ENCODE peak calls at places on chromosomes 12 and 14, in eight cellular contexts. One of them, this sample, is unnamed.
A peak's percentile ranks its signal among the peaks of the same experiment; 100 is the strongest.

GRCh38 chr14:36747411-36748184 is 85.9 kb downstream of the PAX9 start:
- DNase-seq in GM23338: peak; percentile 63
- DNase-seq in fibroblast of lung: no peak
- DNase-seq in prostate gland: no peak
- DNase-seq in right cardiac atrium: no peak
- DNase-seq in Caco-2: peak; percentile 16
- DNase-seq in lower lobe of right lung: no peak
- DNase-seq in neural progenitor cell: peak; percentile 30
- DNase-seq in this sample: peak; percentile 66

GRCh38 chr12:72281145-72281544 is 9.0 kb downstream of the TRHDE start:
- DNase-seq in GM23338: no peak
- DNase-seq in fibroblast of lung: peak; percentile 76
- DNase-seq in prostate gland: no peak
- DNase-seq in right cardiac atrium: no peak
- DNase-seq in Caco-2: no peak
- DNase-seq in lower lobe of right lung: no peak
- DNase-seq in neural progenitor cell: no peak
- DNase-seq in this sample: peak; percentile 77

GRCh38 chr12:106345739-106346138 is 11.8 kb upstream of the POLR3B start:
- DNase-seq in GM23338: peak; percentile 72
- DNase-seq in fibroblast of lung: peak; percentile 73
- DNase-seq in prostate gland: peak; percentile 21
- DNase-seq in right cardiac atrium: no peak
- DNase-seq in Caco-2: peak; percentile 65
- DNase-seq in lower lobe of right lung: no peak
- DNase-seq in neural progenitor cell: peak; percentile 72
- DNase-seq in this sample: peak; percentile 76

GRCh38 chr12:130300090-130300489 is 37.6 kb upstream of the PIWIL1 start:
- DNase-seq in GM23338: no peak
- DNase-seq in fibroblast of lung: no peak
- DNase-seq in prostate gland: no peak
- DNase-seq in right cardiac atrium: no peak
- DNase-seq in Caco-2: no peak
- DNase-seq in lower lobe of right lung: no peak
- DNase-seq in neural progenitor cell: no peak
- DNase-seq in this sample: no peak

GRCh38 chr12:127629066-127629820 is 637.7 kb upstream of the TMEM132C start:
- DNase-seq in GM23338: no peak
- DNase-seq in fibroblast of lung: no peak
- DNase-seq in prostate gland: no peak
- DNase-seq in right cardiac atrium: no peak
- DNase-seq in Caco-2: no peak
- DNase-seq in lower lobe of right lung: no peak
- DNase-seq in neural progenitor cell: no peak
- DNase-seq in this sample: peak; percentile 45

GRCh38 chr12:85920324-85920947 is 46.3 kb downstream of the NTS start:
- DNase-seq in GM23338: peak; percentile 73
- DNase-seq in fibroblast of lung: peak; percentile 45
- DNase-seq in prostate gland: no peak
- DNase-seq in right cardiac atrium: no peak
- DNase-seq in Caco-2: no peak
- DNase-seq in lower lobe of right lung: no peak
- DNase-seq in neural progenitor cell: peak; percentile 12
- DNase-seq in this sample: peak; percentile 78

GRCh38 chr12:30531731-30532678 is 163.7 kb downstream of the IPO8 start:
- DNase-seq in GM23338: no peak
- DNase-seq in fibroblast of lung: no peak
- DNase-seq in prostate gland: peak; percentile 35
- DNase-seq in right cardiac atrium: no peak
- DNase-seq in Caco-2: no peak
- DNase-seq in lower lobe of right lung: no peak
- DNase-seq in neural progenitor cell: no peak
- DNase-seq in this sample: no peak

GRCh38 chr12:52267699-52268098 is 6.7 kb upstream of the KRT86 start:
- DNase-seq in GM23338: no peak
- DNase-seq in fibroblast of lung: no peak
- DNase-seq in prostate gland: no peak
- DNase-seq in right cardiac atrium: no peak
- DNase-seq in Caco-2: no peak
- DNase-seq in lower lobe of right lung: no peak
- DNase-seq in neural progenitor cell: no peak
- DNase-seq in this sample: no peak

GRCh38 chr14:95185452-95186392 is 28.4 kb upstream of the DICER1 start:
- DNase-seq in GM23338: no peak
- DNase-seq in fibroblast of lung: peak; percentile 58
- DNase-seq in prostate gland: no peak
- DNase-seq in right cardiac atrium: peak; percentile 74
- DNase-seq in Caco-2: no peak
- DNase-seq in lower lobe of right lung: peak; percentile 67
- DNase-seq in neural progenitor cell: no peak
- DNase-seq in this sample: no peak

GRCh38 chr12:109968032-109968420 is 28.1 kb downstream of the GIT2 start:
- DNase-seq in GM23338: no peak
- DNase-seq in fibroblast of lung: no peak
- DNase-seq in prostate gland: no peak
- DNase-seq in right cardiac atrium: no peak
- DNase-seq in Caco-2: no peak
- DNase-seq in lower lobe of right lung: no peak
- DNase-seq in neural progenitor cell: no peak
- DNase-seq in this sample: no peak

GRCh38 chr12:24057920-24058476 is 108.5 kb upstream of the SOX5 start:
- DNase-seq in GM23338: no peak
- DNase-seq in fibroblast of lung: no peak
- DNase-seq in prostate gland: no peak
- DNase-seq in right cardiac atrium: no peak
- DNase-seq in Caco-2: no peak
- DNase-seq in lower lobe of right lung: no peak
- DNase-seq in neural progenitor cell: no peak
- DNase-seq in this sample: no peak

GRCh38 chr12:47705239-47705570 is 625 bp downstream of the RPAP3 start:
- DNase-seq in GM23338: no peak
- DNase-seq in fibroblast of lung: peak; percentile 15
- DNase-seq in prostate gland: no peak
- DNase-seq in right cardiac atrium: no peak
- DNase-seq in Caco-2: no peak
- DNase-seq in lower lobe of right lung: no peak
- DNase-seq in neural progenitor cell: no peak
- DNase-seq in this sample: peak; percentile 5

DNA sequence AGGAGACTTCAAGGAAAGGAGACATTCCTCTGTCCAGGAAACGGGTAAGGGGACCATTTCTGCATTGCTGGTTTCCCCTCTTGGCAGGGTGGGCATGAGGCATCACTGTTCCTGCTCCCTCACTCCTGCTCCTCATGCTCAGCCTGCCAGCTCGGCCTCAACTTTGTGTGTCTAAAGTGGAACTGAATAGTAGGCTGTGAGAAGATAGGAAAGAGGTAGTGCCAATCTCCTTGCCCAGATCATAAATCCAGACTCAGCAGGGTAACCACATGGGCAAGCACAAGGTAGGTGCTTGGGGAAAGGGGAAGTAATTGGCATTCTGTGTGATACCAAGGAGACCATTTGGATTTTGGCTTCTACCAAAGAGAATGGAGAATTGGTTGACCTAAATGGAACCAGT is 2.6 kb downstream of the LTB4R start:
- DNase-seq in GM23338: no peak
- DNase-seq in fibroblast of lung: no peak
- DNase-seq in prostate gland: no peak
- DNase-seq in right cardiac atrium: peak; percentile 52
- DNase-seq in Caco-2: no peak
- DNase-seq in lower lobe of right lung: peak; percentile 50
- DNase-seq in neural progenitor cell: no peak
- DNase-seq in this sample: no peak
- H3K4me1 ChIP-seq in GM23338: peaks cover 4% of the 10 kb centered on the region
- H3K4me1 ChIP-seq in fibroblast of lung: peaks cover 16% of the 10 kb centered on the region
- H3K4me1 ChIP-seq in prostate gland: peaks cover 8% of the 10 kb centered on the region
- H3K4me1 ChIP-seq in right cardiac atrium: peaks cover 7% of the 10 kb centered on the region
- H3K4me1 ChIP-seq in Caco-2: peaks cover 14% of the 10 kb centered on the region
- H3K4me1 ChIP-seq in lower lobe of right lung: peaks cover 80% of the 10 kb centered on the region
- H3K4me1 ChIP-seq in neural progenitor cell: no peaks in the 10 kb centered on the region
- H3K4me1 ChIP-seq in this sample: peaks cover 12% of the 10 kb centered on the region

GRCh38 chr14:77025744-77026165 is 2.8 kb downstream of the IRF2BPL start:
- DNase-seq in GM23338: peak; percentile 46
- DNase-seq in fibroblast of lung: no peak
- DNase-seq in prostate gland: no peak
- DNase-seq in right cardiac atrium: peak; percentile 74
- DNase-seq in Caco-2: no peak
- DNase-seq in lower lobe of right lung: no peak
- DNase-seq in neural progenitor cell: peak; percentile 65
- DNase-seq in this sample: no peak

GRCh38 chr14:77028384-77029246 is at the start of gene IRF2BPL:
- DNase-seq in GM23338: peak; percentile 97
- DNase-seq in fibroblast of lung: peak; percentile 99
- DNase-seq in prostate gland: peak; percentile 97
- DNase-seq in right cardiac atrium: peak; percentile 100
- DNase-seq in Caco-2: peak; percentile 96
- DNase-seq in lower lobe of right lung: peak; percentile 99
- DNase-seq in neural progenitor cell: peak; percentile 98
- DNase-seq in this sample: peak; percentile 97

GRCh38 chr14:77026166-77026929 is 2.2 kb downstream of the IRF2BPL start:
- DNase-seq in GM23338: peak; percentile 56
- DNase-seq in fibroblast of lung: peak; percentile 50
- DNase-seq in prostate gland: no peak
- DNase-seq in right cardiac atrium: peak; percentile 80
- DNase-seq in Caco-2: no peak
- DNase-seq in lower lobe of right lung: peak; percentile 65
- DNase-seq in neural progenitor cell: peak; percentile 52
- DNase-seq in this sample: peak; percentile 37

GRCh38 chr14:77027538-77028383 is 747 bp downstream of the IRF2BPL start:
- DNase-seq in GM23338: peak; percentile 58
- DNase-seq in fibroblast of lung: peak; percentile 81
- DNase-seq in prostate gland: peak; percentile 75
- DNase-seq in right cardiac atrium: peak; percentile 93
- DNase-seq in Caco-2: peak; percentile 73
- DNase-seq in lower lobe of right lung: peak; percentile 84
- DNase-seq in neural progenitor cell: peak; percentile 36
- DNase-seq in this sample: peak; percentile 72

GRCh38 chr14:77026930-77027537 is 1.5 kb downstream of the IRF2BPL start:
- DNase-seq in GM23338: peak; percentile 55
- DNase-seq in fibroblast of lung: peak; percentile 57
- DNase-seq in prostate gland: no peak
- DNase-seq in right cardiac atrium: peak; percentile 81
- DNase-seq in Caco-2: peak; percentile 59
- DNase-seq in lower lobe of right lung: peak; percentile 77
- DNase-seq in neural progenitor cell: peak; percentile 88
- DNase-seq in this sample: peak; percentile 33
- H3K4me1 ChIP-seq in GM23338: peaks cover 48% of the 10 kb centered on the region
- H3K4me1 ChIP-seq in fibroblast of lung: peaks cover 22% of the 10 kb centered on the region
- H3K4me1 ChIP-seq in prostate gland: peaks cover 47% of the 10 kb centered on the region
- H3K4me1 ChIP-seq in right cardiac atrium: peaks cover 9% of the 10 kb centered on the region
- H3K4me1 ChIP-seq in Caco-2: peaks cover 55% of the 10 kb centered on the region
- H3K4me1 ChIP-seq in lower lobe of right lung: peaks cover 77% of the 10 kb centered on the region
- H3K4me1 ChIP-seq in neural progenitor cell: peaks cover 52% of the 10 kb centered on the region
- H3K4me1 ChIP-seq in this sample: peaks cover 51% of the 10 kb centered on the region

DNA sequence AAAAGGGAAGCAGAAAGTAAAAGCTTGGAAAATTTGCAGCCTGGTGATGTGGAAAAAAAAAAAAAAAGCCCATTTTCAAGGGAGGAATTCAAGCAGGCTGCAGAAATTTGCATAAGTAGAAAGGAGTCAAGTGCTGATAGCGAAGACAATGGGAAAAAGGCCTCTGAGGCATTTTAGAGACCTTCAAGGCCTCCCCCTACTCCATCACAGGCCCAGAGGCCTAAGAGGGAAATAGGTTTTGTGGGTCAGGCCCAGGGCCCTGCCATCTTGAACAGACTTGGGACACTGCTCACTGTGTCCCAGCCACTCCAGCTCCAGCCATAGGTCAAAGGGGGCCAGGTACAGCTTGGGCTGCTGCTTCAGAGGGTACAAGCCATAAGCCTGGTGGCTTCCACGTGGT is 13.8 kb upstream of the PRKD1 start:
- DNase-seq in GM23338: peak; percentile 86
- DNase-seq in fibroblast of lung: no peak
- DNase-seq in prostate gland: no peak
- DNase-seq in right cardiac atrium: no peak
- DNase-seq in Caco-2: no peak
- DNase-seq in lower lobe of right lung: no peak
- DNase-seq in neural progenitor cell: no peak
- DNase-seq in this sample: no peak
- H3K4me1 ChIP-seq in GM23338: peaks cover 8% of the 10 kb centered on the region
- H3K4me1 ChIP-seq in fibroblast of lung: no peaks in the 10 kb centered on the region
- H3K4me1 ChIP-seq in prostate gland: no peaks in the 10 kb centered on the region
- H3K4me1 ChIP-seq in right cardiac atrium: no peaks in the 10 kb centered on the region
- H3K4me1 ChIP-seq in Caco-2: no peaks in the 10 kb centered on the region
- H3K4me1 ChIP-seq in lower lobe of right lung: no peaks in the 10 kb centered on the region
- H3K4me1 ChIP-seq in neural progenitor cell: no peaks in the 10 kb centered on the region
- H3K4me1 ChIP-seq in this sample: no peaks in the 10 kb centered on the region

GRCh38 chr12:56334490-56334793 is 642 bp upstream of the PAN2 start:
- DNase-seq in GM23338: no peak
- DNase-seq in fibroblast of lung: no peak
- DNase-seq in prostate gland: no peak
- DNase-seq in right cardiac atrium: no peak
- DNase-seq in Caco-2: no peak
- DNase-seq in lower lobe of right lung: no peak
- DNase-seq in neural progenitor cell: no peak
- DNase-seq in this sample: no peak

GRCh38 chr12:56333197-56333678 is 562 bp downstream of the PAN2 start:
- DNase-seq in GM23338: no peak
- DNase-seq in fibroblast of lung: no peak
- DNase-seq in prostate gland: peak; percentile 6
- DNase-seq in right cardiac atrium: no peak
- DNase-seq in Caco-2: no peak
- DNase-seq in lower lobe of right lung: no peak
- DNase-seq in neural progenitor cell: no peak
- DNase-seq in this sample: no peak

GRCh38 chr12:56332512-56333196 is 1.1 kb downstream of the PAN2 start:
- DNase-seq in GM23338: no peak
- DNase-seq in fibroblast of lung: no peak
- DNase-seq in prostate gland: no peak
- DNase-seq in right cardiac atrium: no peak
- DNase-seq in Caco-2: no peak
- DNase-seq in lower lobe of right lung: no peak
- DNase-seq in neural progenitor cell: no peak
- DNase-seq in this sample: no peak

GRCh38 chr12:56336361-56337167 is 2.1 kb upstream of the IL23A start:
- DNase-seq in GM23338: peak; percentile 8
- DNase-seq in fibroblast of lung: no peak
- DNase-seq in prostate gland: no peak
- DNase-seq in right cardiac atrium: no peak
- DNase-seq in Caco-2: no peak
- DNase-seq in lower lobe of right lung: peak; percentile 58
- DNase-seq in neural progenitor cell: no peak
- DNase-seq in this sample: no peak

DNA sequence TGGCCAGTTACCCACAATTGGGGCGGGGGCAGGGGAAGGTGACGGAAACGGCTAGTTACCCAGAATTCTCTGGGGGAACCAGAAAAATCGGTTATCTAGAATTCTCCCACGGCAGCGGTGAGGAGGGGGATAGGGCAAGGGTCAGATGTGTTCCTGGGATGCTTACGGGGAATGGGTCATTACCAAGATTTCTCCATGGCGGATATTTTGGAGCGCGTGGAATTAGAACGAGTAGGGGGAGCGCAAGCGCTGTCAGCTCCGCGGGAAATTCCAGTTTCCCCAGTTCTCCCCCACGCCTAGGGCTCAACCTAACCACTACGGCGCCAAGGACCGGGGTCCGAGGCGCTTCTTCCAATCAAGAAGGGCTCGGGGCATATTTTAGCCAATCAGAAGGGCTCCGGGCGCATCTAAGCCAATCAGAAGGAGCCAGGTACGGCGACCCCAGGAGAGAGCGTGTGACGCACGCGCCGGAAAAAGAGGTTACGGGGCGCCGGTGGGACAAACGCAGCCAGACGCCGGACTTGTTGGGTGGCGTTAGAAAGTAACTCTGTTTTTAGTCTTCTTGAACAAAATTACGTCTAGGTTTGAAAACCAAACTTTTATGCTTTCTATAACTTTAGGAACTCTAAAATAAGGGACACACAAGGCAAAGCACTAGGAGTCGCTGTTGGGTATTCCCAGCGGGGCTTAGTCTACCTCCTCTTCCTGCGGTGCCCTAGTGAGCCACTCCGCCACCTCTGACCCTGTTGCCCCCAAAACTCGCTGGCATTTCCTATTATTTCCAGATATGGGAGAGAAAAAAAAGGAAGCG is at the start of gene PAN2:
- DNase-seq in GM23338: peak; percentile 98
- DNase-seq in fibroblast of lung: peak; percentile 97
- DNase-seq in prostate gland: peak; percentile 95
- DNase-seq in right cardiac atrium: peak; percentile 98
- DNase-seq in Caco-2: peak; percentile 94
- DNase-seq in lower lobe of right lung: peak; percentile 96
- DNase-seq in neural progenitor cell: peak; percentile 95
- DNase-seq in this sample: peak; percentile 98
- H3K4me1 ChIP-seq in GM23338: peaks cover 23% of the 10 kb centered on the region
- H3K4me1 ChIP-seq in fibroblast of lung: peaks cover 10% of the 10 kb centered on the region
- H3K4me1 ChIP-seq in prostate gland: no peaks in the 10 kb centered on the region
- H3K4me1 ChIP-seq in right cardiac atrium: peaks cover 7% of the 10 kb centered on the region
- H3K4me1 ChIP-seq in Caco-2: peaks cover 17% of the 10 kb centered on the region
- H3K4me1 ChIP-seq in lower lobe of right lung: peaks cover 32% of the 10 kb centered on the region
- H3K4me1 ChIP-seq in neural progenitor cell: peaks cover 18% of the 10 kb centered on the region
- H3K4me1 ChIP-seq in this sample: peaks cover 31% of the 10 kb centered on the region

This sample was measured in PC-3.